ENCODE peak calls at places on chromosomes 12 and 14, in four cellular contexts. One of them, this sample, is unnamed.

GRCh38 chr14:70416322-70416716 is 571 bp downstream of the SYNJ2BP start:
- DNase-seq in GM12878: no peak
- DNase-seq in GM23338: peak
- DNase-seq in A549: no peak
- DNase-seq in this sample: no peak

GRCh38 chr14:78238141-78238540 is 68.0 kb downstream of the NRXN3 start:
- DNase-seq in GM23338: no peak
- DNase-seq in GM12878: no peak
- DNase-seq in A549: no peak
- DNase-seq in this sample: no peak

GRCh38 chr14:68257969-68258368 is 438.4 kb downstream of the RAD51B start:
- DNase-seq in GM12878: no peak
- DNase-seq in A549: no peak
- DNase-seq in GM23338: no peak
- DNase-seq in this sample: no peak

GRCh38 chr12:45369065-45369464 is 153.2 kb downstream of the ANO6 start:
- DNase-seq in A549: no peak
- DNase-seq in GM23338: no peak
- DNase-seq in GM12878: no peak
- DNase-seq in this sample: no peak

GRCh38 chr14:68939893-68940613 is 39.0 kb downstream of the ACTN1 start:
- DNase-seq in GM23338: peak
- DNase-seq in GM12878: no peak
- DNase-seq in A549: peak
- DNase-seq in this sample: no peak

GRCh38 chr12:48917857-48918537 is 7.3 kb downstream of the FKBP11 start:
- DNase-seq in GM23338: no peak
- DNase-seq in GM12878: no peak
- DNase-seq in A549: no peak
- DNase-seq in this sample: no peak

GRCh38 chr12:67515679-67516363 is 132.7 kb upstream of the DYRK2 start:
- DNase-seq in GM23338: no peak
- DNase-seq in GM12878: peak
- DNase-seq in A549: no peak
- DNase-seq in this sample: no peak

GRCh38 chr12:54734196-54734950 is 86.2 kb upstream of the DCD start:
- DNase-seq in GM23338: no peak
- DNase-seq in A549: no peak
- DNase-seq in GM12878: no peak
- DNase-seq in this sample: no peak

GRCh38 chr14:80705241-80705980 is 236.1 kb downstream of the CEP128 start:
- DNase-seq in GM23338: no peak
- DNase-seq in GM12878: no peak
- DNase-seq in A549: no peak
- DNase-seq in this sample: no peak

GRCh38 chr12:83016226-83016835 is 329.6 kb downstream of the TMTC2 start:
- DNase-seq in GM12878: no peak
- DNase-seq in GM23338: no peak
- DNase-seq in A549: peak
- DNase-seq in this sample: peak

GRCh38 chr14:33949051-33950037 is 1.5 kb downstream of the EGLN3 start:
- DNase-seq in GM23338: peak
- DNase-seq in A549: no peak
- DNase-seq in GM12878: no peak
- DNase-seq in this sample: peak

GRCh38 chr12:89349814-89350213 is 2.5 kb downstream of the DUSP6 start:
- DNase-seq in A549: no peak
- DNase-seq in GM23338: peak
- DNase-seq in GM12878: no peak
- DNase-seq in this sample: no peak

GRCh38 chr12:88638956-88639355 is 58.7 kb upstream of the KITLG start:
- DNase-seq in GM12878: no peak
- DNase-seq in A549: no peak
- DNase-seq in GM23338: no peak
- DNase-seq in this sample: no peak

GRCh38 chr14:38339704-38340103 is 83.8 kb upstream of the CLEC14A start:
- DNase-seq in GM12878: no peak
- DNase-seq in A549: no peak
- DNase-seq in GM23338: no peak
- DNase-seq in this sample: no peak

GRCh38 chr14:59020382-59020781 is 168.1 kb upstream of the DAAM1 start:
- DNase-seq in GM23338: peak
- DNase-seq in A549: no peak
- DNase-seq in GM12878: no peak
- DNase-seq in this sample: peak

GRCh38 chr14:99838555-99839193 is 45.5 kb downstream of the EML1 start:
- DNase-seq in GM12878: no peak
- DNase-seq in GM23338: peak
- DNase-seq in A549: no peak
- DNase-seq in this sample: no peak

GRCh38 chr12:113727651-113728061 is 238.5 kb downstream of the RBM19 start:
- DNase-seq in GM12878: no peak
- DNase-seq in GM23338: no peak
- DNase-seq in A549: peak
- DNase-seq in this sample: no peak

GRCh38 chr14:77026166-77026929 is 2.2 kb downstream of the IRF2BPL start:
- DNase-seq in A549: no peak
- DNase-seq in GM23338: peak
- DNase-seq in GM12878: no peak
- DNase-seq in this sample: no peak

GRCh38 chr12:123713398-123714301 is 1.5 kb downstream of the ATP6V0A2 start:
- DNase-seq in GM12878: no peak
- DNase-seq in A549: no peak
- DNase-seq in GM23338: no peak
- DNase-seq in this sample: peak

GRCh38 chr14:101328412-101329149 is 232.7 kb upstream of the DIO3 start:
- DNase-seq in GM12878: no peak
- DNase-seq in GM23338: no peak
- DNase-seq in A549: no peak
- DNase-seq in this sample: no peak

GRCh38 chr14:100586520-100587247 is 533 bp downstream of the BEGAIN start:
- DNase-seq in GM12878: no peak
- DNase-seq in A549: peak
- DNase-seq in GM23338: peak
- DNase-seq in this sample: peak

GRCh38 chr12:104297477-104298113 is 5.9 kb upstream of the EID3 start:
- DNase-seq in GM23338: no peak
- DNase-seq in GM12878: no peak
- DNase-seq in A549: no peak
- DNase-seq in this sample: no peak

GRCh38 chr12:4417471-4417870 is 28.1 kb downstream of the FGF6 start:
- DNase-seq in GM23338: peak
- DNase-seq in A549: no peak
- DNase-seq in GM12878: no peak
- DNase-seq in this sample: no peak

GRCh38 chr14:96203116-96203515 is 1.5 kb upstream of the BDKRB2 start:
- DNase-seq in GM12878: no peak
- DNase-seq in A549: no peak
- DNase-seq in GM23338: no peak
- DNase-seq in this sample: no peak

GRCh38 chr14:61536661-61537566 is 158.4 kb upstream of the HIF1A start:
- DNase-seq in A549: no peak
- DNase-seq in GM12878: no peak
- DNase-seq in GM23338: no peak
- DNase-seq in this sample: no peak

GRCh38 chr12:108630481-108631207 is 3.0 kb downstream of the SELPLG start:
- DNase-seq in A549: no peak
- DNase-seq in GM23338: no peak
- DNase-seq in GM12878: no peak
- DNase-seq in this sample: no peak

GRCh38 chr12:101325590-101325989 is 45.7 kb downstream of the UTP20 start:
- DNase-seq in A549: no peak
- DNase-seq in GM12878: no peak
- DNase-seq in GM23338: no peak
- DNase-seq in this sample: no peak
- TF ChIP-seq JUNB in A549: no peak
- TF ChIP-seq JUNB in GM12878: no peak
- TF ChIP-seq JUNB in GM23338: no peak
- TF ChIP-seq JUNB in this sample: no peak

GRCh38 chr14:89773644-89774316 is 180.8 kb downstream of the EFCAB11 start:
- DNase-seq in A549: peak
- DNase-seq in GM23338: peak
- DNase-seq in GM12878: peak
- DNase-seq in this sample: no peak
- H3K4me3 ChIP-seq in A549: no peak
- H3K4me3 ChIP-seq in GM23338: no peak
- H3K4me3 ChIP-seq in GM12878: peak
- H3K4me3 ChIP-seq in this sample: no peak

GRCh38 chr12:58639323-58639934 is 280.9 kb downstream of the LRIG3 start:
- DNase-seq in GM12878: no peak
- DNase-seq in GM23338: no peak
- DNase-seq in A549: no peak
- DNase-seq in this sample: no peak
- TF ChIP-seq JUNB in GM12878: no peak
- TF ChIP-seq JUNB in GM23338: no peak
- TF ChIP-seq JUNB in A549: no peak
- TF ChIP-seq JUNB in this sample: no peak

GRCh38 chr12:57456737-57457490 is 1.8 kb downstream of the INHBE start:
- DNase-seq in GM12878: no peak
- DNase-seq in A549: no peak
- DNase-seq in GM23338: no peak
- DNase-seq in this sample: no peak

GRCh38 chr12:57454566-57455373 is at the start of gene INHBE:
- DNase-seq in GM12878: no peak
- DNase-seq in A549: no peak
- DNase-seq in GM23338: peak
- DNase-seq in this sample: peak

GRCh38 chr12:57455374-57456144 is 452 bp downstream of the INHBE start:
- DNase-seq in GM23338: no peak
- DNase-seq in GM12878: no peak
- DNase-seq in A549: no peak
- DNase-seq in this sample: no peak

GRCh38 chr12:57454213-57454565 is 918 bp upstream of the INHBE start:
- DNase-seq in GM23338: no peak
- DNase-seq in GM12878: no peak
- DNase-seq in A549: no peak
- DNase-seq in this sample: no peak

GRCh38 chr12:57456145-57456700 is 1.1 kb downstream of the INHBE start:
- DNase-seq in A549: peak
- DNase-seq in GM12878: no peak
- DNase-seq in GM23338: peak
- DNase-seq in this sample: peak
- H3K4me3 ChIP-seq in A549: peak
- H3K4me3 ChIP-seq in GM12878: no peak
- H3K4me3 ChIP-seq in GM23338: peak
- H3K4me3 ChIP-seq in this sample: peak

GRCh38 chr12:46677749-46678148 is 148.0 kb downstream of the SLC38A4 start:
- DNase-seq in A549: peak
- DNase-seq in GM23338: peak
- DNase-seq in GM12878: no peak
- DNase-seq in this sample: no peak
- TF ChIP-seq JUNB in A549: no peak
- TF ChIP-seq JUNB in GM23338: no peak
- TF ChIP-seq JUNB in GM12878: no peak
- TF ChIP-seq JUNB in this sample: no peak

DNA sequence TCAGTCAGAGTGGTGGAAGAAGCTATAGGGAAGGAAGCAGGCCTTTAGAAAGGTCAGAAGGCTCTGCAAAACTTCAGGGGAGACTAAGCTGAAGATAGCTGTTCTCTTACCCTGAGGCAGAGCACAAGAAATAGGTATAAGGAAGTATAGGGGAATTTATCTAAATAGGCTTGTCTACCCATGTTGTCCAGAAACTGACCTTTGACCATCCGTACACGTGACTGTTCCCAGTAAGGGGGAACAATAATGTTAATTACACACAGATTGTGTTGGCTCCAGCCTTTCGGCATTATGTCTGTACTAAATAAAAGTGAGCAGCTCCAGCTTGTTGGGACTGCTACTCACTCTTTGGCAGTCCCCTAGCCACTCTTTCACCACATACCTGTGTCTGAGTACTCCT is 59.0 kb downstream of the SLCO1B1 start:
- DNase-seq in GM12878: no peak
- DNase-seq in GM23338: no peak
- DNase-seq in A549: no peak
- DNase-seq in this sample: no peak
- H3K4me3 ChIP-seq in GM12878: no peak
- H3K4me3 ChIP-seq in GM23338: no peak
- H3K4me3 ChIP-seq in A549: no peak
- H3K4me3 ChIP-seq in this sample: no peak

GRCh38 chr14:91351508-91351853 is 66.1 kb downstream of the CCDC88C start:
- DNase-seq in A549: no peak
- DNase-seq in GM12878: no peak
- DNase-seq in GM23338: no peak
- DNase-seq in this sample: no peak

GRCh38 chr14:91352101-91352500 is 65.5 kb downstream of the CCDC88C start:
- DNase-seq in GM12878: no peak
- DNase-seq in A549: no peak
- DNase-seq in GM23338: peak
- DNase-seq in this sample: no peak

GRCh38 chr14:91349481-91350074 is 68.0 kb downstream of the CCDC88C start:
- DNase-seq in GM12878: peak
- DNase-seq in GM23338: no peak
- DNase-seq in A549: no peak
- DNase-seq in this sample: no peak

GRCh38 chr14:91350483-91350812 is 67.2 kb downstream of the CCDC88C start:
- DNase-seq in GM12878: no peak
- DNase-seq in GM23338: no peak
- DNase-seq in A549: no peak
- DNase-seq in this sample: no peak

DNA sequence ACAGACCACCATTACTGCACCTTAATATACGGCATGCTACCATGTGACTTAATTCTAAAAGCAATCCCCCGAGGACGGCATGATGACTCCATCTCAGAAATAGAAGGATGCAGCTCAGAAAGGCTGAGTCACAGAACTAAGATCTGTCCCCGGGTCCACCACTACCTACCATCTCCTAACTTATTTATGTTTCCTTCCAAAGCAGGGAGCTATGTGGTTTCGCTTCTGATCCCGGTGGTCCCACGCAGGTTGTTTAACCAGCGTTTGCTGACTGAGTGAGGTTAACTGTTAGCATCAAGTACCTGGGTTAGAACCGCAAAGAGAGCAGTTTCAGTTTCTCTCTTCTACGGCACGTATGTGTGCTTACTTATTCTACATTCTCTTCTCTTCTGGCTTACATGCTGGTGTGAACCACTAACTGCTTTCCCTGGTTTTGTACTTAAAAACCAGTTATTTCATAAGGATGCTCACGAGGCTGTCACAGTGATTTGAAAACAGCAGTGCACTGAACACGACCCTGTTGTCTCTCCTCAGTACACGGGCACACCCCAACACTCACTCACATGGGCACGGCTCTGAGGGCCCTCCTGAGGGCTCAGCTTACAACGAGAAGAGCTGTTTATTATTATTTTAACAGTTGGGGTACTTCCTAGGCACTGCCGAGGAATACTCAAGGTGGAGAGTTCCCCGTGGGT is 66.7 kb downstream of the CCDC88C start:
- DNase-seq in A549: no peak
- DNase-seq in GM23338: no peak
- DNase-seq in GM12878: peak
- DNase-seq in this sample: no peak
- TF ChIP-seq JUNB in A549: no peak
- TF ChIP-seq JUNB in GM23338: no peak
- TF ChIP-seq JUNB in GM12878: peak
- TF ChIP-seq JUNB in this sample: no peak